ENCODE peak calls at places on chromosome 16, in four cellular contexts. M is HepG2, N is HCT116, D is K562. V is an unnamed sample.

GRCh38 chr16:78310990-78311561 is 211.6 kb downstream of the WWOX start:
- DNase-seq in M (no peak), D (no peak), N (no peak), V (no peak)

GRCh38 chr16:85051710-85052082 is 24.1 kb downstream of the KIAA0513 start:
- DNase-seq in N (no peak), M (no peak), D (no peak), V (no peak)

GRCh38 chr16:2706085-2706484 is 13.9 kb downstream of the PRSS27 start:
- DNase-seq in N (no peak), M (no peak), D (no peak), V (no peak)

GRCh38 chr16:11138769-11139623 is 117.0 kb downstream of the SOCS1 start:
- DNase-seq in D (no peak), M (peak), N (no peak), V (no peak)

GRCh38 chr16:29729116-29729521 is 16.7 kb downstream of the C16orf54 start:
- DNase-seq in D (peak), N (peak), M (peak), V (peak)

GRCh38 chr16:50367777-50368409 is 895 bp downstream of the BRD7 start:
- DNase-seq in N (no peak), D (no peak), M (no peak), V (no peak)

GRCh38 chr16:86496929-86497381 is 13.4 kb upstream of the FOXF1 start:
- DNase-seq in D (no peak), N (no peak), M (no peak), V (no peak)

GRCh38 chr16:67013238-67013822 is 15.6 kb upstream of the CBFB start:
- DNase-seq in N (no peak), D (no peak), M (no peak), V (no peak)

GRCh38 chr16:80350066-80350465 is 190.7 kb upstream of the DYNLRB2 start:
- DNase-seq in N (no peak), D (no peak), M (no peak), V (no peak)

GRCh38 chr16:63880948-63881347 is 1240.9 kb downstream of the CDH11 start:
- DNase-seq in M (no peak), N (no peak), D (no peak), V (no peak)

GRCh38 chr16:53089434-53090270 is 34.9 kb downstream of the CHD9 start:
- DNase-seq in D (no peak), N (no peak), M (peak), V (no peak)

GRCh38 chr16:66843191-66843590 is 1.0 kb upstream of the CA7 start:
- DNase-seq in D (no peak), N (no peak), M (no peak), V (no peak)

GRCh38 chr16:72785886-72786285 is 262.0 kb downstream of the ZFHX3 start:
- DNase-seq in N (no peak), D (no peak), M (no peak), V (no peak)

GRCh38 chr16:85731179-85731578 is 19.7 kb downstream of the C16orf74 start:
- DNase-seq in M (no peak), N (no peak), D (no peak), V (no peak)

GRCh38 chr16:84592718-84593117 is 25.2 kb downstream of the COTL1 start:
- DNase-seq in M (no peak), D (no peak), N (no peak), V (no peak)

GRCh38 chr16:1431497-1432270 is 806 bp downstream of the PERCC1 start:
- DNase-seq in N (no peak), D (no peak), M (no peak), V (no peak)

GRCh38 chr16:56202036-56202435 is 10.7 kb downstream of the GNAO1 start:
- DNase-seq in N (no peak), D (no peak), M (no peak), V (no peak)

GRCh38 chr16:83899272-83899897 is 470 bp downstream of the MLYCD start:
- DNase-seq in N (no peak), D (peak), M (no peak), V (no peak)

GRCh38 chr16:30088237-30088831 is 3.4 kb downstream of the TBX6 start:
- DNase-seq in D (no peak), N (no peak), M (no peak), V (no peak)

GRCh38 chr16:2761886-2762583 is 9.6 kb downstream of the SRRM2 start:
- DNase-seq in M (no peak), D (no peak), N (no peak), V (no peak)

GRCh38 chr16:3246876-3247275 is 9.6 kb downstream of the MEFV start:
- DNase-seq in D (no peak), M (no peak), N (no peak), V (no peak)

GRCh38 chr16:83113811-83114210 is 487.0 kb downstream of the CDH13 start:
- DNase-seq in N (no peak), D (no peak), M (no peak), V (no peak)

GRCh38 chr16:74261068-74261467 is 35.5 kb upstream of the PSMD7 start:
- DNase-seq in N (no peak), M (no peak), D (no peak), V (no peak)

GRCh38 chr16:66382966-66383299 is 16.4 kb downstream of the CDH5 start:
- DNase-seq in D (no peak), N (no peak), M (peak), V (peak)

GRCh38 chr16:764848-765487 is 4.4 kb downstream of the MSLN start:
- DNase-seq in D (no peak), M (no peak), N (no peak), V (no peak)

GRCh38 chr16:49681449-49681848 is 174.5 kb downstream of the ZNF423 start:
- DNase-seq in D (no peak), N (no peak), M (no peak), V (no peak)

GRCh38 chr16:17258848-17259713 is 211.7 kb downstream of the XYLT1 start:
- DNase-seq in N (no peak), M (no peak), D (peak), V (no peak)

GRCh38 chr16:62038646-62039045 is 2.4 kb upstream of the CDH8 start:
- DNase-seq in M (no peak), N (no peak), D (no peak), V (no peak)

GRCh38 chr16:12260647-12261262 is 284.2 kb downstream of the SNX29 start:
- DNase-seq in N (peak), M (peak), D (peak), V (no peak)

GRCh38 chr16:72467157-72467759 is 295.3 kb upstream of the PMFBP1 start:
- DNase-seq in D (peak), N (peak), M (peak), V (peak)

GRCh38 chr16:84451781-84452180 is 52.7 kb downstream of the MEAK7 start:
- DNase-seq in D (no peak), N (no peak), M (no peak), V (no peak)

GRCh38 chr16:6957676-6958075 is 375.0 kb upstream of the RBFOX1 start:
- DNase-seq in M (no peak), D (no peak), N (no peak), V (no peak)

GRCh38 chr16:28010671-28011070 is 52.8 kb downstream of the GSG1L start:
- DNase-seq in D (no peak), N (no peak), M (no peak), V (no peak)

GRCh38 chr16:1828645-1829410 is 1.8 kb downstream of the FAHD1 start:
- DNase-seq in N (no peak), M (peak), D (no peak), V (no peak)

GRCh38 chr16:11094075-11094593 is 149.8 kb downstream of the CLEC16A start:
- DNase-seq in N (peak), M (no peak), D (peak), V (no peak)

GRCh38 chr16:65069090-65069489 is 52.8 kb downstream of the CDH11 start:
- DNase-seq in N (no peak), M (no peak), D (no peak), V (no peak)

DNA sequence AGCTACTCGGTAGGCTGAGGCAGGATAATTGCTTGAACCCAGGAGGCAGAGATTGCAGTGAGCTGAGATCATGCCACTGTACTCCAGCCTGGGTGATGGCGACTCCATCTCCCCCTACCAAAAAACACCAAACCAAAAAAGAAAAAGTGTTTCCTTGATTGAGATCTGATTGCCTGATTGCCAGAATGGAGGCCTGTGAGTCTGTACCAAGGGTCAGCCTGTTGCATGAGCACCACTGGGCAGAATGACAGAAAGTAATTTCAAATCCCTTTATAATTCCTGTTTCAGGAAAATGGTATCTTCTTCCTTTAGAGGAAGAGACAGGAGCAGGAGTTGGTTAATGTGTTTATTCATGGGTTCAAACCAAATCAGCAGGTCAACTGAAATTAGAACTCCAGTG is 8.5 kb downstream of the UBN1 start:
- DNase-seq in M (no peak), D (no peak), N (no peak), V (no peak)
- TF ChIP-seq TCF7L2 in M (no peak), D (no peak), N (no peak), V (no peak)

GRCh38 chr16:22631264-22631663 is 120.6 kb downstream of the NPIPB5 start:
- DNase-seq in M (no peak), D (no peak), N (no peak), V (no peak)
- TF ChIP-seq TCF7L2 in M (no peak), D (no peak), N (no peak), V (no peak)

GRCh38 chr16:4531816-4532215 is 6.8 kb downstream of the CDIP1 start:
- DNase-seq in M (no peak), N (no peak), D (no peak), V (no peak)

GRCh38 chr16:4533490-4533889 is 5.1 kb downstream of the CDIP1 start:
- DNase-seq in N (no peak), M (no peak), D (no peak), V (no peak)

GRCh38 chr16:4525634-4526277 is 12.8 kb downstream of the CDIP1 start:
- DNase-seq in N (no peak), M (no peak), D (no peak), V (no peak)

GRCh38 chr16:4532238-4532637 is 6.3 kb downstream of the CDIP1 start:
- DNase-seq in N (no peak), D (no peak), M (no peak), V (no peak)

GRCh38 chr16:4529085-4530060 is 9.2 kb downstream of the CDIP1 start:
- DNase-seq in N (no peak), D (no peak), M (no peak), V (no peak)
- TF ChIP-seq TCF7L2 in N (no peak), D (no peak), M (no peak), V (no peak)

DNA sequence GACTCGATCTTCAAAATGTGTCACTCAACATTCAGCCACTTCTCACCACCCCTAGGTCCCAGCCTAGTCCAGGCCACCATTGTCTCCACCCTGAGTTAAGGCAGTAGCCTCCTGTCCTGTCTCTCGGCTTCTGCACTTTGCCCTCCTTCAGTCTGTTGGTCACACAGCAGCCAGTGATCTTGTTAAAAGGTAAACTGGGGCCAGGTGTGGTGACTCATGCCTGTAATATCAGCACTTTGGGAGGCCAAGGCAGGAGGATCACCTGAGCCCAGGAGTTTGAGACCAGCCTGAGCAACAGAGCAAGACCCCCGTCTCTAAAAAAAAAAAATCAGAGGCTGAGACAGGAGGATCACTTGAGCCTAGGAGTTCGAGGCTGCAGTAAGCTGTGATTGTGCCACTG is 25.8 kb downstream of the WWP2 start:
- DNase-seq in N (no peak), D (no peak), M (peak), V (no peak)
- TF ChIP-seq TCF7L2 in N (no peak), D (no peak), M (no peak), V (no peak)